ENCODE peak calls at places on chromosome 2, in ten cellular contexts. E is mesenteric fat pad; W is NCI-H187; C is activated CD4-positive, alpha-beta T cell treated with anti-CD3 and anti-CD28 coated beads, Interleukin-2, amount 50 U/mL, for 4 hours; X is astrocyte of the hippocampus; I is stimulated activated CD4-positive, alpha-beta T cell treated with anti-CD3 and anti-CD28 coated beads, TNF-alpha, amount 100 ng/mL, for 48 hours; L is K562; N is Jurkat, Clone E6-1; S is activated naive CD4-positive, alpha-beta T cell treated with Interleukin-2 at 50 U/mL for 16 hours; A is OCI-M1. T is an unnamed sample.

GRCh38 chr2:99448556-99448955 is 41.3 kb downstream of the REV1 start:
- DNase-seq in W (no peak), S (no peak), C (no peak), E (no peak), X (peak; percentile 40), L (no peak), A (no peak), I (no peak), N (no peak), T (no peak)

GRCh38 chr2:144596074-144596871 is 76.4 kb upstream of the ZEB2 start:
- DNase-seq in A (peak; percentile 80), I (no peak), N (no peak), C (no peak), L (no peak), X (peak; percentile 56), S (no peak), E (no peak), W (no peak), T (peak; percentile 30)

GRCh38 chr2:161905389-161906046 is 168.5 kb downstream of the DPP4 start:
- DNase-seq in W (peak; percentile 53), C (no peak), E (no peak), N (no peak), L (no peak), I (no peak), A (peak; percentile 19), X (peak; percentile 40), S (peak; percentile 9), T (peak; percentile 36)

GRCh38 chr2:56347881-56348280 is 164.1 kb downstream of the CCDC85A start:
- DNase-seq in N (no peak), I (no peak), A (no peak), E (no peak), W (no peak), X (no peak), S (no peak), L (no peak), C (no peak), T (no peak)

GRCh38 chr2:105298017-105298416 is 31.5 kb downstream of the TGFBRAP1 start:
- DNase-seq in W (no peak), N (no peak), A (no peak), L (no peak), C (no peak), E (no peak), X (no peak), I (no peak), S (no peak), T (no peak)

GRCh38 chr2:239978381-239978780 is 46.8 kb downstream of the NDUFA10 start:
- DNase-seq in S (no peak), C (no peak), N (no peak), W (no peak), L (no peak), I (no peak), E (no peak), X (peak; percentile 45), A (no peak), T (peak; percentile 10)

GRCh38 chr2:15943378-15943851 is 3.1 kb downstream of the MYCN start:
- DNase-seq in C (no peak), N (peak; percentile 32), E (peak; percentile 88), W (peak; percentile 84), X (peak; percentile 55), L (peak; percentile 69), A (no peak), S (no peak), I (no peak), T (no peak)

GRCh38 chr2:26347286-26347865 is 787 bp upstream of the ADGRF3 start:
- DNase-seq in I (no peak), S (no peak), W (no peak), L (no peak), A (peak; percentile 62), C (no peak), X (peak; percentile 28), E (no peak), N (no peak), T (no peak)

GRCh38 chr2:3656762-3657691 is 973 bp upstream of the ALLC start:
- DNase-seq in S (no peak), N (no peak), E (no peak), A (no peak), C (no peak), X (no peak), L (no peak), I (no peak), W (no peak), T (peak; percentile 28)

GRCh38 chr2:239311132-239312040 is 89.4 kb downstream of the HDAC4 start:
- DNase-seq in W (peak; percentile 23), X (no peak), C (no peak), E (peak; percentile 84), A (no peak), L (no peak), N (no peak), S (no peak), I (no peak), T (no peak)

GRCh38 chr2:130972410-130972809 is 120.8 kb downstream of the FAM168B start:
- DNase-seq in L (no peak), W (no peak), X (peak; percentile 77), I (no peak), C (no peak), S (no peak), N (no peak), A (no peak), E (no peak), T (no peak)

GRCh38 chr2:35099345-35099744 is 1256.2 kb upstream of the CRIM1 start:
- DNase-seq in N (no peak), E (no peak), A (no peak), W (no peak), S (no peak), L (no peak), I (no peak), X (no peak), C (no peak), T (no peak)

GRCh38 chr2:232523682-232524597 is 2.0 kb upstream of the CHRND start:
- DNase-seq in W (no peak), N (no peak), I (peak; percentile 23), E (no peak), C (no peak), L (peak; percentile 59), S (no peak), A (peak; percentile 16), X (peak; percentile 71), T (peak; percentile 55)

GRCh38 chr2:224369028-224369632 is 32.8 kb downstream of the FAM124B start:
- DNase-seq in L (peak; percentile 24), A (peak; percentile 64), X (peak; percentile 62), C (no peak), I (peak; percentile 2), S (no peak), W (peak; percentile 1), E (no peak), N (peak; percentile 32), T (peak; percentile 16)

GRCh38 chr2:11342561-11343343 is 1.7 kb downstream of the ROCK2 start:
- DNase-seq in S (no peak), X (peak; percentile 77), A (peak; percentile 69), E (no peak), W (no peak), C (no peak), L (peak; percentile 11), N (no peak), I (no peak), T (peak; percentile 67)

GRCh38 chr2:240250985-240251847 is 110.8 kb upstream of the OTOS start:
- DNase-seq in W (no peak), E (peak; percentile 94), C (no peak), I (no peak), X (peak; percentile 93), S (no peak), L (peak; percentile 87), A (peak; percentile 90), N (no peak), T (peak; percentile 83)

GRCh38 chr2:203352604-203353255 is 24.5 kb downstream of the ABI2 start:
- DNase-seq in S (no peak), L (no peak), C (no peak), N (no peak), E (no peak), W (no peak), X (no peak), A (no peak), I (no peak), T (no peak)